ENCODE peak calls at places on chromosome 14, in six cellular contexts. I, N, K, P, T and M are unnamed samples.
A peak's percentile ranks its signal among the peaks of the same experiment; 100 is the strongest.

GRCh38 chr14:50001146-50001998 is 108.5 kb downstream of the ARF6 start:
- DNase-seq in K (no peak), N (peak; percentile 83), P (peak; percentile 85), I (peak; percentile 95), T (no peak), M (peak; percentile 91)

GRCh38 chr14:100137173-100137572 is 22.3 kb downstream of the DEGS2 start:
- DNase-seq in P (no peak), T (no peak), N (no peak), I (no peak), K (no peak), M (no peak)

GRCh38 chr14:74563621-74564159 is 48.3 kb downstream of the LTBP2 start:
- DNase-seq in K (no peak), P (no peak), I (no peak), N (no peak), T (no peak), M (no peak)

GRCh38 chr14:24817638-24818053 is 183.7 kb upstream of the GZMB start:
- DNase-seq in N (peak; percentile 12), K (no peak), I (no peak), T (no peak), P (peak; percentile 52), M (no peak)

GRCh38 chr14:89747146-89747545 is 207.4 kb downstream of the EFCAB11 start:
- DNase-seq in N (no peak), P (no peak), K (no peak), T (no peak), I (no peak), M (no peak)

GRCh38 chr14:100605706-100606686 is 18.8 kb upstream of the BEGAIN start:
- DNase-seq in T (no peak), K (no peak), N (no peak), I (no peak), P (no peak), M (no peak)

GRCh38 chr14:50319721-50320120 is 7.6 kb downstream of the DMAC2L start:
- DNase-seq in T (no peak), K (no peak), N (no peak), P (no peak), I (no peak), M (no peak)

GRCh38 chr14:21454843-21455550 is 926 bp downstream of the CHD8 start:
- DNase-seq in K (no peak), I (no peak), P (peak; percentile 17), T (no peak), N (no peak), M (no peak)

GRCh38 chr14:92717571-92718042 is 30.8 kb downstream of the LGMN start:
- DNase-seq in K (no peak), I (no peak), N (no peak), T (no peak), P (no peak), M (peak; percentile 63)

GRCh38 chr14:25406818-25407217 is 356.9 kb upstream of the STXBP6 start:
- DNase-seq in P (peak; percentile 68), I (no peak), K (peak; percentile 8), T (no peak), N (no peak), M (no peak)

GRCh38 chr14:95516554-95517209 is at the start of gene SYNE3:
- DNase-seq in K (no peak), I (no peak), P (no peak), N (peak; percentile 62), T (no peak), M (peak; percentile 71)

GRCh38 chr14:23097786-23098185 is 2.5 kb downstream of the C14orf119 start:
- DNase-seq in T (no peak), I (no peak), K (no peak), N (no peak), P (no peak), M (no peak)

GRCh38 chr14:103898711-103899110 is 29.5 kb upstream of the TDRD9 start:
- DNase-seq in I (no peak), T (no peak), N (no peak), K (no peak), P (no peak), M (no peak)

GRCh38 chr14:83085725-83086124 is 1552.1 kb upstream of the SEL1L start:
- DNase-seq in P (no peak), T (no peak), I (no peak), N (no peak), K (no peak), M (no peak)

GRCh38 chr14:64920465-64920864 is 6.2 kb downstream of the CHURC1 start:
- DNase-seq in T (no peak), I (no peak), P (no peak), K (no peak), N (peak; percentile 37), M (no peak)

GRCh38 chr14:105093426-105094192 is 28.4 kb upstream of the GPR132 start:
- DNase-seq in P (peak; percentile 37), I (peak; percentile 42), T (peak; percentile 80), N (peak; percentile 38), K (peak; percentile 35), M (peak; percentile 84)

GRCh38 chr14:26204954-26205479 is 392.8 kb downstream of the NOVA1 start:
- DNase-seq in K (no peak), N (peak; percentile 2), T (peak; percentile 20), P (no peak), I (no peak), M (no peak)

GRCh38 chr14:36518586-36519430 is 1.2 kb downstream of the NKX2-1 start:
- DNase-seq in N (no peak), P (no peak), K (no peak), I (no peak), T (no peak), M (no peak)

GRCh38 chr14:96131836-96132235 is 72.8 kb upstream of the BDKRB2 start:
- DNase-seq in I (no peak), T (no peak), N (no peak), K (no peak), P (no peak), M (no peak)

GRCh38 chr14:61872452-61872851 is 110.2 kb downstream of the SNAPC1 start:
- DNase-seq in N (no peak), I (no peak), P (no peak), K (no peak), T (no peak), M (no peak)

GRCh38 chr14:75303415-75303814 is 24.8 kb downstream of the FOS start:
- DNase-seq in I (no peak), N (peak; percentile 61), T (no peak), K (no peak), P (peak; percentile 76), M (peak; percentile 69)

GRCh38 chr14:93937519-93937918 is 10.4 kb downstream of the FAM181A start:
- DNase-seq in K (no peak), T (no peak), P (no peak), I (peak; percentile 93), N (no peak), M (no peak)